ENCODE peak calls at places on chromosomes 1 and 21, in five cellular contexts. One of them, this sample, is unnamed.

GRCh38 chr21:31594279-31594678 is 65.2 kb upstream of the SOD1 start:
- DNase-seq in stomach: no peak
- DNase-seq in IMR-90: no peak
- DNase-seq in esophagus squamous epithelium: no peak
- DNase-seq in right lobe of liver: no peak
- DNase-seq in this sample: no peak

GRCh38 chr1:64043976-64044375 is 159.4 kb upstream of the UBE2U start:
- DNase-seq in right lobe of liver: no peak
- DNase-seq in IMR-90: peak
- DNase-seq in esophagus squamous epithelium: no peak
- DNase-seq in stomach: no peak
- DNase-seq in this sample: no peak

GRCh38 chr1:156430809-156431208 is 61.8 kb downstream of the RHBG start:
- DNase-seq in stomach: no peak
- DNase-seq in esophagus squamous epithelium: no peak
- DNase-seq in right lobe of liver: no peak
- DNase-seq in IMR-90: no peak
- DNase-seq in this sample: no peak

GRCh38 chr21:34306246-34306645 is 57.6 kb upstream of the KCNE2 start:
- DNase-seq in esophagus squamous epithelium: no peak
- DNase-seq in stomach: no peak
- DNase-seq in right lobe of liver: no peak
- DNase-seq in IMR-90: no peak
- DNase-seq in this sample: no peak

GRCh38 chr1:212074313-212074712 is 38.8 kb downstream of the DTL start:
- DNase-seq in esophagus squamous epithelium: no peak
- DNase-seq in right lobe of liver: no peak
- DNase-seq in IMR-90: no peak
- DNase-seq in stomach: no peak
- DNase-seq in this sample: no peak

GRCh38 chr1:171869097-171869496 is 27.8 kb downstream of the DNM3 start:
- DNase-seq in esophagus squamous epithelium: no peak
- DNase-seq in stomach: no peak
- DNase-seq in right lobe of liver: no peak
- DNase-seq in IMR-90: no peak
- DNase-seq in this sample: no peak

GRCh38 chr1:183209533-183210158 is 23.6 kb downstream of the LAMC2 start:
- DNase-seq in right lobe of liver: no peak
- DNase-seq in stomach: no peak
- DNase-seq in IMR-90: peak
- DNase-seq in esophagus squamous epithelium: no peak
- DNase-seq in this sample: no peak

GRCh38 chr1:42956739-42957138 is 1.9 kb downstream of the SLC2A1 start:
- DNase-seq in right lobe of liver: no peak
- DNase-seq in IMR-90: no peak
- DNase-seq in esophagus squamous epithelium: no peak
- DNase-seq in stomach: no peak
- DNase-seq in this sample: no peak

GRCh38 chr1:31502926-31503511 is 73.3 kb upstream of the TINAGL1 start:
- DNase-seq in right lobe of liver: peak
- DNase-seq in esophagus squamous epithelium: no peak
- DNase-seq in IMR-90: no peak
- DNase-seq in stomach: no peak
- DNase-seq in this sample: no peak

GRCh38 chr1:53715478-53715877 is 23.5 kb downstream of the GLIS1 start:
- DNase-seq in IMR-90: peak
- DNase-seq in stomach: no peak
- DNase-seq in esophagus squamous epithelium: no peak
- DNase-seq in right lobe of liver: no peak
- DNase-seq in this sample: no peak

GRCh38 chr1:41638086-41639024 is 153.9 kb upstream of the EDN2 start:
- DNase-seq in stomach: no peak
- DNase-seq in IMR-90: no peak
- DNase-seq in esophagus squamous epithelium: no peak
- DNase-seq in right lobe of liver: no peak
- DNase-seq in this sample: no peak

GRCh38 chr21:38798481-38798882 is 7.2 kb upstream of the ETS2 start:
- DNase-seq in right lobe of liver: no peak
- DNase-seq in IMR-90: no peak
- DNase-seq in esophagus squamous epithelium: no peak
- DNase-seq in stomach: peak
- DNase-seq in this sample: no peak

GRCh38 chr1:235423214-235423652 is 56.0 kb downstream of the TBCE start:
- DNase-seq in esophagus squamous epithelium: no peak
- DNase-seq in right lobe of liver: peak
- DNase-seq in stomach: no peak
- DNase-seq in IMR-90: no peak
- DNase-seq in this sample: no peak

GRCh38 chr1:14415396-14415795 is 183.1 kb upstream of the KAZN start:
- DNase-seq in esophagus squamous epithelium: no peak
- DNase-seq in right lobe of liver: no peak
- DNase-seq in stomach: no peak
- DNase-seq in IMR-90: no peak
- DNase-seq in this sample: no peak

GRCh38 chr1:28718601-28719331 is 18.0 kb upstream of the YTHDF2 start:
- DNase-seq in right lobe of liver: no peak
- DNase-seq in esophagus squamous epithelium: no peak
- DNase-seq in stomach: no peak
- DNase-seq in IMR-90: peak
- DNase-seq in this sample: no peak

GRCh38 chr1:109787845-109788605 is 24.3 kb upstream of the EPS8L3 start:
- DNase-seq in stomach: peak
- DNase-seq in IMR-90: no peak
- DNase-seq in right lobe of liver: peak
- DNase-seq in esophagus squamous epithelium: no peak
- DNase-seq in this sample: no peak

GRCh38 chr1:227572752-227573151 is 9.4 kb downstream of the ZNF678 start:
- DNase-seq in IMR-90: no peak
- DNase-seq in right lobe of liver: no peak
- DNase-seq in stomach: no peak
- DNase-seq in esophagus squamous epithelium: no peak
- DNase-seq in this sample: no peak

GRCh38 chr1:31733389-31734219 is 29.8 kb upstream of the COL16A1 start:
- DNase-seq in stomach: no peak
- DNase-seq in IMR-90: no peak
- DNase-seq in esophagus squamous epithelium: no peak
- DNase-seq in right lobe of liver: no peak
- DNase-seq in this sample: no peak

GRCh38 chr1:197441990-197442389 is 173.9 kb downstream of the CRB1 start:
- DNase-seq in stomach: no peak
- DNase-seq in IMR-90: peak
- DNase-seq in esophagus squamous epithelium: no peak
- DNase-seq in right lobe of liver: peak
- DNase-seq in this sample: peak

GRCh38 chr21:27476696-27477095 is 509.8 kb upstream of the ADAMTS5 start:
- DNase-seq in right lobe of liver: no peak
- DNase-seq in IMR-90: peak
- DNase-seq in stomach: no peak
- DNase-seq in esophagus squamous epithelium: no peak
- DNase-seq in this sample: no peak

GRCh38 chr1:109171646-109172045 is 42.1 kb upstream of the SARS1 start:
- DNase-seq in right lobe of liver: no peak
- DNase-seq in IMR-90: no peak
- DNase-seq in esophagus squamous epithelium: no peak
- DNase-seq in stomach: no peak
- DNase-seq in this sample: no peak

GRCh38 chr1:81804320-81804719 is 3.6 kb downstream of the ADGRL2 start:
- DNase-seq in esophagus squamous epithelium: no peak
- DNase-seq in IMR-90: no peak
- DNase-seq in stomach: no peak
- DNase-seq in right lobe of liver: no peak
- DNase-seq in this sample: no peak

GRCh38 chr1:25041869-25042268 is 111.8 kb upstream of the RUNX3 start:
- DNase-seq in right lobe of liver: no peak
- DNase-seq in stomach: no peak
- DNase-seq in esophagus squamous epithelium: no peak
- DNase-seq in IMR-90: no peak
- DNase-seq in this sample: no peak

GRCh38 chr1:183277821-183278735 is 92.0 kb downstream of the LAMC2 start:
- DNase-seq in IMR-90: peak
- DNase-seq in right lobe of liver: no peak
- DNase-seq in esophagus squamous epithelium: no peak
- DNase-seq in stomach: peak
- DNase-seq in this sample: no peak

GRCh38 chr1:38274974-38275373 is 228.4 kb upstream of the POU3F1 start:
- DNase-seq in esophagus squamous epithelium: no peak
- DNase-seq in IMR-90: no peak
- DNase-seq in right lobe of liver: no peak
- DNase-seq in stomach: no peak
- DNase-seq in this sample: no peak

GRCh38 chr1:208203848-208204609 is 40.2 kb downstream of the PLXNA2 start:
- DNase-seq in esophagus squamous epithelium: no peak
- DNase-seq in stomach: no peak
- DNase-seq in IMR-90: no peak
- DNase-seq in right lobe of liver: no peak
- DNase-seq in this sample: no peak

GRCh38 chr1:153360190-153360589 is 2.5 kb downstream of the S100A9 start:
- DNase-seq in IMR-90: no peak
- DNase-seq in esophagus squamous epithelium: no peak
- DNase-seq in stomach: no peak
- DNase-seq in right lobe of liver: no peak
- DNase-seq in this sample: no peak

GRCh38 chr1:156618853-156619581 is at the start of gene HAPLN2:
- DNase-seq in esophagus squamous epithelium: no peak
- DNase-seq in stomach: no peak
- DNase-seq in IMR-90: no peak
- DNase-seq in right lobe of liver: no peak
- DNase-seq in this sample: no peak

GRCh38 chr1:25566186-25566729 is 22.9 kb downstream of the LDLRAP1 start:
- DNase-seq in esophagus squamous epithelium: no peak
- DNase-seq in IMR-90: no peak
- DNase-seq in right lobe of liver: no peak
- DNase-seq in stomach: no peak
- DNase-seq in this sample: no peak

GRCh38 chr1:65146908-65147423 is 1.0 kb upstream of the AK4 start:
- DNase-seq in right lobe of liver: peak
- DNase-seq in IMR-90: no peak
- DNase-seq in esophagus squamous epithelium: no peak
- DNase-seq in stomach: no peak
- DNase-seq in this sample: no peak

GRCh38 chr1:96538001-96538649 is 183.5 kb upstream of the PTBP2 start:
- DNase-seq in stomach: no peak
- DNase-seq in right lobe of liver: no peak
- DNase-seq in IMR-90: peak
- DNase-seq in esophagus squamous epithelium: no peak
- DNase-seq in this sample: peak

GRCh38 chr1:161374373-161374772 is 6.7 kb upstream of the CFAP126 start:
- DNase-seq in IMR-90: no peak
- DNase-seq in esophagus squamous epithelium: no peak
- DNase-seq in right lobe of liver: no peak
- DNase-seq in stomach: no peak
- DNase-seq in this sample: no peak

GRCh38 chr1:116397728-116398127 is 24.7 kb downstream of the ATP1A1 start:
- DNase-seq in stomach: no peak
- DNase-seq in right lobe of liver: no peak
- DNase-seq in esophagus squamous epithelium: no peak
- DNase-seq in IMR-90: no peak
- DNase-seq in this sample: no peak

GRCh38 chr1:17251699-17252376 is 2.9 kb downstream of the PADI3 start:
- DNase-seq in IMR-90: peak
- DNase-seq in right lobe of liver: no peak
- DNase-seq in stomach: no peak
- DNase-seq in esophagus squamous epithelium: no peak
- DNase-seq in this sample: no peak

GRCh38 chr1:224182866-224183590 is at the start of gene DEGS1:
- DNase-seq in right lobe of liver: peak
- DNase-seq in IMR-90: peak
- DNase-seq in esophagus squamous epithelium: peak
- DNase-seq in stomach: peak
- DNase-seq in this sample: peak
- TF ChIP-seq POLR2A in right lobe of liver: peak
- TF ChIP-seq POLR2A in IMR-90: peak
- TF ChIP-seq POLR2A in esophagus squamous epithelium: peak
- TF ChIP-seq POLR2A in stomach: no peak
- TF ChIP-seq POLR2A in this sample: peak

GRCh38 chr1:159826436-159827101 is at the start of gene SLAMF8:
- DNase-seq in stomach: peak
- DNase-seq in IMR-90: no peak
- DNase-seq in esophagus squamous epithelium: no peak
- DNase-seq in right lobe of liver: no peak
- DNase-seq in this sample: peak
- H3K27ac ChIP-seq in stomach: peak
- H3K27ac ChIP-seq in IMR-90: no peak
- H3K27ac ChIP-seq in esophagus squamous epithelium: no peak
- H3K27ac ChIP-seq in right lobe of liver: no peak
- H3K27ac ChIP-seq in this sample: no peak

GRCh38 chr21:15731243-15731613 is 1.4 kb downstream of the USP25 start:
- DNase-seq in right lobe of liver: no peak
- DNase-seq in esophagus squamous epithelium: no peak
- DNase-seq in stomach: no peak
- DNase-seq in IMR-90: no peak
- DNase-seq in this sample: no peak
- TF ChIP-seq POLR2A in right lobe of liver: peak
- TF ChIP-seq POLR2A in esophagus squamous epithelium: no peak
- TF ChIP-seq POLR2A in stomach: no peak
- TF ChIP-seq POLR2A in IMR-90: no peak
- TF ChIP-seq POLR2A in this sample: no peak

GRCh38 chr1:201457508-201457960 is 11.5 kb downstream of the PHLDA3 start:
- DNase-seq in IMR-90: no peak
- DNase-seq in esophagus squamous epithelium: no peak
- DNase-seq in right lobe of liver: no peak
- DNase-seq in stomach: no peak
- DNase-seq in this sample: no peak

GRCh38 chr1:201459775-201460174 is 9.2 kb downstream of the PHLDA3 start:
- DNase-seq in right lobe of liver: no peak
- DNase-seq in esophagus squamous epithelium: no peak
- DNase-seq in stomach: no peak
- DNase-seq in IMR-90: no peak
- DNase-seq in this sample: no peak

GRCh38 chr1:201460783-201461182 is 8.2 kb downstream of the PHLDA3 start:
- DNase-seq in stomach: no peak
- DNase-seq in right lobe of liver: no peak
- DNase-seq in esophagus squamous epithelium: no peak
- DNase-seq in IMR-90: no peak
- DNase-seq in this sample: no peak

GRCh38 chr1:201461193-201461657 is 7.8 kb downstream of the PHLDA3 start:
- DNase-seq in esophagus squamous epithelium: no peak
- DNase-seq in IMR-90: peak
- DNase-seq in stomach: peak
- DNase-seq in right lobe of liver: no peak
- DNase-seq in this sample: no peak

GRCh38 chr1:201459052-201459451 is 9.9 kb downstream of the PHLDA3 start:
- DNase-seq in right lobe of liver: no peak
- DNase-seq in stomach: no peak
- DNase-seq in esophagus squamous epithelium: no peak
- DNase-seq in IMR-90: no peak
- DNase-seq in this sample: no peak
- H3K27ac ChIP-seq in right lobe of liver: no peak
- H3K27ac ChIP-seq in stomach: no peak
- H3K27ac ChIP-seq in esophagus squamous epithelium: no peak
- H3K27ac ChIP-seq in IMR-90: no peak
- H3K27ac ChIP-seq in this sample: peak

GRCh38 chr1:36400825-36401601 is 3.3 kb upstream of the LSM10 start:
- DNase-seq in stomach: peak
- DNase-seq in right lobe of liver: peak
- DNase-seq in IMR-90: peak
- DNase-seq in esophagus squamous epithelium: peak
- DNase-seq in this sample: peak
- TF ChIP-seq POLR2A in stomach: no peak
- TF ChIP-seq POLR2A in right lobe of liver: peak
- TF ChIP-seq POLR2A in IMR-90: no peak
- TF ChIP-seq POLR2A in esophagus squamous epithelium: no peak
- TF ChIP-seq POLR2A in this sample: no peak